ENCODE peak calls at places on chromosomes 13 and 19, in seven cellular contexts. C is breast epithelium, B is body of pancreas, Q is RCC 7860, V is A172, S is GM03348, R is NCI-H345. I is an unnamed sample.

GRCh38 chr19:38740932-38741331 is 3.3 kb downstream of the CAPN12 start:
- DNase-seq in B (no peak), Q (no peak), S (no peak), V (no peak), C (no peak), R (no peak), I (no peak)

GRCh38 chr19:51020988-51021651 is 1.6 kb upstream of the KLK10 start:
- DNase-seq in B (peak; percentile 41), R (peak; percentile 33), Q (peak; percentile 9), V (peak; percentile 45), S (peak; percentile 64), C (peak; percentile 48), I (no peak)

GRCh38 chr13:75826391-75826790 is 190.3 kb downstream of the LMO7 start:
- DNase-seq in V (no peak), R (no peak), B (no peak), Q (no peak), C (no peak), S (no peak), I (no peak)

GRCh38 chr13:111598751-111599150 is 278.3 kb downstream of the TEX29 start:
- DNase-seq in S (no peak), B (no peak), R (no peak), V (no peak), Q (no peak), C (no peak), I (no peak)

GRCh38 chr19:13579388-13580060 is 73.2 kb upstream of the CACNA1A start:
- DNase-seq in V (no peak), Q (no peak), S (peak; percentile 73), R (no peak), C (no peak), B (no peak), I (no peak)

GRCh38 chr19:1239796-1240737 is 1.5 kb upstream of the ATP5F1D start:
- DNase-seq in S (peak; percentile 99), B (peak; percentile 83), C (peak; percentile 84), V (peak; percentile 70), Q (peak; percentile 53), R (peak; percentile 93), I (peak; percentile 79)

GRCh38 chr13:21043898-21044297 is 17.5 kb downstream of the LATS2 start:
- DNase-seq in S (peak; percentile 72), C (no peak), Q (no peak), R (no peak), V (no peak), B (no peak), I (no peak)

GRCh38 chr19:46718934-46719551 is 2.1 kb upstream of the PRKD2 start:
- DNase-seq in Q (no peak), V (no peak), C (no peak), B (no peak), R (no peak), S (no peak), I (no peak)

GRCh38 chr13:44079413-44080205 is 199.9 kb downstream of the LACC1 start:
- DNase-seq in R (no peak), B (no peak), Q (no peak), V (no peak), C (no peak), S (no peak), I (no peak)

GRCh38 chr19:13208131-13208963 is 58.1 kb downstream of the IER2 start:
- DNase-seq in V (peak; percentile 45), S (peak; percentile 89), Q (no peak), C (peak; percentile 50), B (no peak), R (no peak), I (peak; percentile 29)

GRCh38 chr19:49855676-49856573 is 5.0 kb downstream of the PTOV1 start:
- DNase-seq in S (no peak), C (no peak), V (no peak), Q (no peak), B (peak; percentile 22), R (no peak), I (no peak)

GRCh38 chr19:17404621-17405249 is 695 bp downstream of the BST2 start:
- DNase-seq in C (no peak), B (no peak), Q (no peak), R (no peak), V (no peak), S (no peak), I (no peak)

GRCh38 chr19:18518639-18519038 is 3.2 kb downstream of the ELL start:
- DNase-seq in S (no peak), C (no peak), V (no peak), Q (no peak), R (no peak), B (no peak), I (no peak)

GRCh38 chr13:112968910-112969691 is at the start of gene MCF2L:
- DNase-seq in S (peak; percentile 52), V (peak; percentile 42), Q (no peak), R (peak; percentile 74), C (no peak), B (peak; percentile 66), I (peak; percentile 17)

GRCh38 chr13:97329331-97329730 is 104.6 kb upstream of the RAP2A start:
- DNase-seq in C (peak; percentile 39), V (peak; percentile 53), B (no peak), S (no peak), R (no peak), Q (no peak), I (no peak)

GRCh38 chr19:51493776-51494175 is 7.8 kb downstream of the SIGLEC12 start:
- DNase-seq in S (no peak), R (no peak), C (no peak), V (no peak), B (no peak), Q (no peak), I (no peak)

GRCh38 chr13:43388282-43389034 is 365.1 kb downstream of the DNAJC15 start:
- DNase-seq in S (no peak), Q (no peak), C (no peak), R (peak; percentile 29), V (no peak), B (peak; percentile 49), I (no peak)

GRCh38 chr13:22929391-22930126 is 251.2 kb upstream of the SGCG start:
- DNase-seq in Q (no peak), V (no peak), B (no peak), R (no peak), S (no peak), C (no peak), I (no peak)

GRCh38 chr13:35906636-35907035 is 224.5 kb downstream of the DCLK1 start:
- DNase-seq in S (no peak), B (no peak), C (no peak), V (no peak), R (no peak), Q (no peak), I (no peak)

GRCh38 chr19:18418725-18419194 is 438 bp upstream of the SSBP4 start:
- DNase-seq in C (no peak), B (no peak), V (no peak), S (no peak), R (peak; percentile 39), Q (no peak), I (no peak)

GRCh38 chr19:19342086-19343015 is 21.7 kb downstream of the MAU2 start:
- DNase-seq in V (peak; percentile 22), B (peak; percentile 67), C (peak; percentile 37), R (no peak), Q (peak; percentile 9), S (peak; percentile 85), I (no peak)

GRCh38 chr19:49421039-49421877 is 2.0 kb downstream of the PTH2 start:
- DNase-seq in R (peak; percentile 85), B (peak; percentile 50), C (peak; percentile 54), S (peak; percentile 90), Q (no peak), V (peak; percentile 23), I (no peak)

GRCh38 chr13:99053636-99054233 is 75.9 kb upstream of the DOCK9 start:
- DNase-seq in R (no peak), V (no peak), B (no peak), C (no peak), S (no peak), Q (no peak), I (no peak)

GRCh38 chr13:99968521-99969367 is 2.8 kb downstream of the ZIC5 start:
- DNase-seq in S (peak; percentile 55), Q (no peak), R (no peak), C (no peak), V (no peak), B (no peak), I (no peak)

GRCh38 chr19:45331411-45331810 is 8.7 kb upstream of the CKM start:
- DNase-seq in R (no peak), V (no peak), B (no peak), Q (no peak), S (no peak), C (no peak), I (no peak)

GRCh38 chr13:37029617-37030016 is 29.0 kb downstream of the EXOSC8 start:
- DNase-seq in V (no peak), Q (no peak), B (no peak), R (no peak), C (no peak), S (peak; percentile 38), I (no peak)

GRCh38 chr19:13095393-13095784 is 7.3 kb downstream of the LYL1 start:
- DNase-seq in V (no peak), R (no peak), C (no peak), S (no peak), B (no peak), Q (no peak), I (no peak)

GRCh38 chr19:5563941-5564612 is 3.7 kb downstream of the TINCR start:
- DNase-seq in V (peak; percentile 73), Q (no peak), B (no peak), C (peak; percentile 50), R (peak; percentile 67), S (no peak), I (no peak)

GRCh38 chr19:6271721-6272410 is 7.9 kb downstream of the MLLT1 start:
- DNase-seq in R (no peak), V (no peak), S (peak; percentile 93), B (peak; percentile 81), C (peak; percentile 46), Q (no peak), I (no peak)

GRCh38 chr13:30442854-30443379 is 20.6 kb downstream of the UBE2L5 start:
- DNase-seq in B (no peak), V (no peak), S (no peak), C (no peak), R (no peak), Q (no peak), I (no peak)

GRCh38 chr13:46633416-46633815 is 80.4 kb downstream of the LRCH1 start:
- DNase-seq in V (peak; percentile 54), Q (peak; percentile 83), B (no peak), R (no peak), C (no peak), S (peak; percentile 73), I (no peak)

GRCh38 chr13:65387743-65388347 is 1842.3 kb downstream of the PCDH9 start:
- DNase-seq in V (no peak), Q (no peak), B (no peak), S (no peak), R (no peak), C (no peak), I (no peak)

GRCh38 chr13:32881074-32881791 is 135.0 kb upstream of the KL start:
- DNase-seq in Q (peak; percentile 64), V (peak; percentile 71), B (no peak), S (peak; percentile 71), R (no peak), C (no peak), I (no peak)

GRCh38 chr19:7188682-7189629 is 105.3 kb downstream of the INSR start:
- DNase-seq in C (no peak), B (no peak), Q (no peak), V (no peak), R (peak; percentile 3), S (no peak), I (no peak)

GRCh38 chr13:49336655-49337054 is 88.9 kb downstream of the CDADC1 start:
- DNase-seq in Q (no peak), V (no peak), R (no peak), C (no peak), S (no peak), B (no peak), I (no peak)

GRCh38 chr19:18167975-18168645 is 5.5 kb upstream of the IFI30 start:
- DNase-seq in Q (no peak), B (peak; percentile 42), C (no peak), R (peak; percentile 5), S (peak; percentile 86), V (peak; percentile 38), I (no peak)

GRCh38 chr13:87671031-87671823 is at the start of gene SLITRK5:
- DNase-seq in B (peak; percentile 72), V (peak; percentile 72), Q (peak; percentile 70), C (no peak), S (peak; percentile 81), R (peak; percentile 87), I (peak; percentile 31)